ENCODE peak calls at places on chromosomes 3 and 15, in ten cellular contexts. One of them, this sample, is unnamed.

GRCh38 chr15:66882251-66883020 is 180.4 kb downstream of the SMAD6 start:
- DNase-seq in stomach: no peak
- DNase-seq in testis: peak
- DNase-seq in HepG2: no peak
- DNase-seq in PC-3: peak
- DNase-seq in spleen: no peak
- DNase-seq in A549: no peak
- DNase-seq in brain microvascular endothelial cell: peak
- DNase-seq in IMR-90: peak
- DNase-seq in cardiac muscle cell: peak
- DNase-seq in this sample: no peak

GRCh38 chr15:34610388-34610787 is 26.9 kb upstream of the GOLGA8B start:
- DNase-seq in cardiac muscle cell: no peak
- DNase-seq in brain microvascular endothelial cell: peak
- DNase-seq in testis: no peak
- DNase-seq in A549: peak
- DNase-seq in IMR-90: peak
- DNase-seq in spleen: no peak
- DNase-seq in HepG2: no peak
- DNase-seq in PC-3: peak
- DNase-seq in stomach: no peak
- DNase-seq in this sample: no peak

GRCh38 chr3:72299823-72300222 is 514.9 kb upstream of the PROK2 start:
- DNase-seq in HepG2: no peak
- DNase-seq in PC-3: peak
- DNase-seq in stomach: no peak
- DNase-seq in IMR-90: no peak
- DNase-seq in spleen: no peak
- DNase-seq in A549: no peak
- DNase-seq in brain microvascular endothelial cell: no peak
- DNase-seq in cardiac muscle cell: no peak
- DNase-seq in testis: no peak
- DNase-seq in this sample: no peak

GRCh38 chr3:33134026-33134625 is 20.3 kb downstream of the CRTAP start:
- DNase-seq in PC-3: no peak
- DNase-seq in spleen: no peak
- DNase-seq in cardiac muscle cell: no peak
- DNase-seq in brain microvascular endothelial cell: peak
- DNase-seq in A549: no peak
- DNase-seq in stomach: no peak
- DNase-seq in HepG2: no peak
- DNase-seq in testis: no peak
- DNase-seq in IMR-90: peak
- DNase-seq in this sample: no peak

GRCh38 chr3:194279106-194279505 is 72.0 kb downstream of the CPN2 start:
- DNase-seq in stomach: no peak
- DNase-seq in brain microvascular endothelial cell: no peak
- DNase-seq in cardiac muscle cell: no peak
- DNase-seq in testis: no peak
- DNase-seq in A549: no peak
- DNase-seq in IMR-90: no peak
- DNase-seq in spleen: no peak
- DNase-seq in HepG2: no peak
- DNase-seq in PC-3: no peak
- DNase-seq in this sample: no peak

GRCh38 chr3:17810759-17811158 is 68.3 kb upstream of the TBC1D5 start:
- DNase-seq in IMR-90: peak
- DNase-seq in HepG2: peak
- DNase-seq in PC-3: peak
- DNase-seq in stomach: no peak
- DNase-seq in testis: no peak
- DNase-seq in cardiac muscle cell: peak
- DNase-seq in spleen: no peak
- DNase-seq in A549: peak
- DNase-seq in brain microvascular endothelial cell: no peak
- DNase-seq in this sample: no peak

GRCh38 chr3:119681279-119681678 is 4.1 kb upstream of the COX17 start:
- DNase-seq in IMR-90: peak
- DNase-seq in A549: peak
- DNase-seq in brain microvascular endothelial cell: no peak
- DNase-seq in cardiac muscle cell: peak
- DNase-seq in spleen: no peak
- DNase-seq in testis: no peak
- DNase-seq in HepG2: peak
- DNase-seq in stomach: no peak
- DNase-seq in PC-3: peak
- DNase-seq in this sample: no peak

GRCh38 chr3:88677311-88677710 is 430.1 kb upstream of the EPHA3 start:
- DNase-seq in testis: no peak
- DNase-seq in IMR-90: no peak
- DNase-seq in cardiac muscle cell: no peak
- DNase-seq in stomach: no peak
- DNase-seq in A549: no peak
- DNase-seq in HepG2: no peak
- DNase-seq in PC-3: no peak
- DNase-seq in brain microvascular endothelial cell: no peak
- DNase-seq in spleen: no peak
- DNase-seq in this sample: no peak

GRCh38 chr3:73423133-73423532 is 201.6 kb downstream of the PDZRN3 start:
- DNase-seq in stomach: no peak
- DNase-seq in brain microvascular endothelial cell: no peak
- DNase-seq in IMR-90: no peak
- DNase-seq in cardiac muscle cell: no peak
- DNase-seq in HepG2: no peak
- DNase-seq in spleen: no peak
- DNase-seq in A549: no peak
- DNase-seq in testis: no peak
- DNase-seq in PC-3: no peak
- DNase-seq in this sample: no peak

GRCh38 chr3:66593978-66594377 is 93.2 kb upstream of the LRIG1 start:
- DNase-seq in IMR-90: peak
- DNase-seq in brain microvascular endothelial cell: peak
- DNase-seq in HepG2: peak
- DNase-seq in PC-3: peak
- DNase-seq in A549: peak
- DNase-seq in cardiac muscle cell: peak
- DNase-seq in testis: no peak
- DNase-seq in spleen: no peak
- DNase-seq in stomach: no peak
- DNase-seq in this sample: no peak

GRCh38 chr15:89893027-89893426 is 767 bp downstream of the AP3S2 start:
- DNase-seq in brain microvascular endothelial cell: no peak
- DNase-seq in HepG2: no peak
- DNase-seq in cardiac muscle cell: peak
- DNase-seq in IMR-90: peak
- DNase-seq in testis: no peak
- DNase-seq in A549: no peak
- DNase-seq in PC-3: peak
- DNase-seq in spleen: no peak
- DNase-seq in stomach: no peak
- DNase-seq in this sample: no peak

GRCh38 chr3:153001428-153001827 is 160.6 kb upstream of the RAP2B start:
- DNase-seq in A549: no peak
- DNase-seq in PC-3: no peak
- DNase-seq in IMR-90: no peak
- DNase-seq in brain microvascular endothelial cell: no peak
- DNase-seq in cardiac muscle cell: no peak
- DNase-seq in stomach: no peak
- DNase-seq in testis: no peak
- DNase-seq in spleen: no peak
- DNase-seq in HepG2: no peak
- DNase-seq in this sample: no peak

GRCh38 chr3:46990573-46991374 is 11.3 kb downstream of the NBEAL2 start:
- DNase-seq in PC-3: no peak
- DNase-seq in A549: no peak
- DNase-seq in IMR-90: no peak
- DNase-seq in testis: peak
- DNase-seq in stomach: no peak
- DNase-seq in spleen: peak
- DNase-seq in brain microvascular endothelial cell: no peak
- DNase-seq in cardiac muscle cell: no peak
- DNase-seq in HepG2: no peak
- DNase-seq in this sample: peak

GRCh38 chr15:70679919-70680231 is 83.5 kb downstream of the UACA start:
- DNase-seq in IMR-90: no peak
- DNase-seq in spleen: no peak
- DNase-seq in stomach: no peak
- DNase-seq in HepG2: no peak
- DNase-seq in PC-3: no peak
- DNase-seq in A549: no peak
- DNase-seq in cardiac muscle cell: no peak
- DNase-seq in testis: no peak
- DNase-seq in brain microvascular endothelial cell: no peak
- DNase-seq in this sample: no peak
- TF ChIP-seq CTCF in IMR-90: no peak
- TF ChIP-seq CTCF in spleen: no peak
- TF ChIP-seq CTCF in stomach: no peak
- TF ChIP-seq CTCF in HepG2: no peak
- TF ChIP-seq CTCF in PC-3: no peak
- TF ChIP-seq CTCF in A549: no peak
- TF ChIP-seq CTCF in cardiac muscle cell: no peak
- TF ChIP-seq CTCF in testis: no peak
- TF ChIP-seq CTCF in brain microvascular endothelial cell: no peak
- TF ChIP-seq CTCF in this sample: no peak

DNA sequence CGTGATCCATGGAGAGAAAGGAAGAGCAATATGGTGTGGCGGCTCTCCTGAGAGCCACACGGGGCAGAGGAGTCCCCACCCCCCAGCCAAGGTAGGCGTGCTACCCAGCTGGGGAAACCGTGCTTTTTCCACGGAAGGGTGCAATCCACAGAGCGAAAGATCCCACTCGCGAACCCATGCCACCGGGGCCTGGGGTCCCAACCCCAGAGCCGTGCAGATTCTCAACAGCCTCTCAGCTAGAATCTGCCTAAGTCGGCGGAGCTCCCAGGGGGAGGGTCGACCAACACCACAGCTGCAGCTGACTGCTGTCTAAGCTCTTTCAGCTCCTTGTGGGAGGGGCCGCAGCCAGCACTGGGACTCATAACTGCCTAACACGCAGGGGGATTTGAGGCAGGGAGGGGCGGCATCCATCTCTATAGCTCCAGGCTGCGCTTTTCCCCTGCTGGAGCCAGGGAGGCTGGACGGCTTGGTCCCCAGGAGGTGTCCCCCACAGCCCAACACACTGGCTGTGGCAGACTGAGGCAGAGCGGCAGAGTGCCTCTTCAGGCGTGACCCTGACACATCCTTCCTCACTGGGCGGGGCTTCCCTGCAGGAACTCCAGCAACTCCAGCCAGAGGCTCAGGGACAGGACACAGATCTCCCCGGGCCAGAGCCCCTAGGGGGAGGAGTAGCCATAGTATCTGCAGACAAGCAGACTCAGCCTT is 107.6 kb upstream of the ZBTB20 start:
- DNase-seq in A549: no peak
- DNase-seq in stomach: no peak
- DNase-seq in cardiac muscle cell: no peak
- DNase-seq in PC-3: no peak
- DNase-seq in spleen: peak
- DNase-seq in brain microvascular endothelial cell: no peak
- DNase-seq in IMR-90: no peak
- DNase-seq in testis: peak
- DNase-seq in HepG2: no peak
- DNase-seq in this sample: no peak
- H3K4me3 ChIP-seq in A549: no peak
- H3K4me3 ChIP-seq in stomach: no peak
- H3K4me3 ChIP-seq in cardiac muscle cell: no peak
- H3K4me3 ChIP-seq in PC-3: no peak
- H3K4me3 ChIP-seq in spleen: peak
- H3K4me3 ChIP-seq in brain microvascular endothelial cell: no peak
- H3K4me3 ChIP-seq in IMR-90: no peak
- H3K4me3 ChIP-seq in testis: no peak
- H3K4me3 ChIP-seq in HepG2: no peak
- H3K4me3 ChIP-seq in this sample: no peak

GRCh38 chr3:48696156-48696555 is 10.4 kb upstream of the NCKIPSD start:
- DNase-seq in stomach: no peak
- DNase-seq in HepG2: no peak
- DNase-seq in PC-3: no peak
- DNase-seq in A549: no peak
- DNase-seq in IMR-90: no peak
- DNase-seq in cardiac muscle cell: no peak
- DNase-seq in brain microvascular endothelial cell: no peak
- DNase-seq in spleen: no peak
- DNase-seq in testis: no peak
- DNase-seq in this sample: no peak
- H3K27ac ChIP-seq in stomach: peak
- H3K27ac ChIP-seq in HepG2: no peak
- H3K27ac ChIP-seq in PC-3: no peak
- H3K27ac ChIP-seq in A549: no peak
- H3K27ac ChIP-seq in IMR-90: no peak
- H3K27ac ChIP-seq in cardiac muscle cell: no peak
- H3K27ac ChIP-seq in brain microvascular endothelial cell: no peak
- H3K27ac ChIP-seq in spleen: peak
- H3K27ac ChIP-seq in testis: peak
- H3K27ac ChIP-seq in this sample: no peak

GRCh38 chr3:38964646-38965045 is 87.1 kb downstream of the SCN11A start:
- DNase-seq in brain microvascular endothelial cell: no peak
- DNase-seq in spleen: no peak
- DNase-seq in cardiac muscle cell: no peak
- DNase-seq in A549: no peak
- DNase-seq in testis: no peak
- DNase-seq in HepG2: no peak
- DNase-seq in IMR-90: no peak
- DNase-seq in stomach: no peak
- DNase-seq in PC-3: no peak
- DNase-seq in this sample: no peak

GRCh38 chr3:38960042-38960622 is 91.6 kb downstream of the SCN11A start:
- DNase-seq in testis: no peak
- DNase-seq in A549: no peak
- DNase-seq in PC-3: no peak
- DNase-seq in spleen: no peak
- DNase-seq in IMR-90: peak
- DNase-seq in HepG2: no peak
- DNase-seq in stomach: no peak
- DNase-seq in cardiac muscle cell: no peak
- DNase-seq in brain microvascular endothelial cell: no peak
- DNase-seq in this sample: peak

GRCh38 chr3:38957296-38957695 is 94.4 kb downstream of the SCN11A start:
- DNase-seq in PC-3: no peak
- DNase-seq in IMR-90: no peak
- DNase-seq in A549: no peak
- DNase-seq in brain microvascular endothelial cell: no peak
- DNase-seq in HepG2: no peak
- DNase-seq in cardiac muscle cell: no peak
- DNase-seq in testis: no peak
- DNase-seq in stomach: no peak
- DNase-seq in spleen: no peak
- DNase-seq in this sample: no peak

DNA sequence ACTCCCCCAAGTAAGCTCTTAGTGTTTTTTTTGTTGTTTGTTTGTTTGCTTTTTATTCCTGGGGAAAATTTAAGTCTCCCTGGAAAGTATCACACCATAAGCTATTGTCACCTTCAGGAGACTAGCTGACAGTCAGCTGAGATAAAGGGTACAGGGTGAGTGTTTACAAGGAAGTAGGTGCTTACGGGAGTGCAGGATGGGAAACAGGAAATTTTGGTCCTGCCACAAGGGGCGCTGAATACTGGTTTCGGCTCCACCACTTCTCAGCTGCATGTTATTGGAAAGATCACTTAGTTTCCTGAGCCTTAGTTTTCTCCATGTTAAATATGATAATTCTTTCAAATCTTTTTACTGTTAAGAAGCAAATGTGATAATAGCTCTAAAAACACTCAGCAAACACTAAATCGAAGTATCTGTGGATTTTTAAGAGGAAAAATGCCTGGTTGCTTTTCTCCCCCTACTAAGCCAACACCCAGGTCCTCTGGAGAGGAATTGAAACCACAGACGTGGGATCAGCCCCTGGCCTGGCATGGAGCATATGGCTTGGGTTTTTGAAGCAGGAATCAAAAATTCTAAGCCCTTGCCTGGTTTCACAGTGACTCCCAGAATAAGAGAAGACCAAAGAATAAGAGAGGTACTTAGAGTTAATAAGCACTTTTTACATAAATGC is 90.7 kb downstream of the SCN11A start:
- DNase-seq in testis: peak
- DNase-seq in HepG2: peak
- DNase-seq in stomach: peak
- DNase-seq in cardiac muscle cell: peak
- DNase-seq in PC-3: peak
- DNase-seq in A549: peak
- DNase-seq in IMR-90: peak
- DNase-seq in spleen: no peak
- DNase-seq in brain microvascular endothelial cell: peak
- DNase-seq in this sample: peak
- TF ChIP-seq CTCF in testis: peak
- TF ChIP-seq CTCF in HepG2: peak
- TF ChIP-seq CTCF in stomach: no peak
- TF ChIP-seq CTCF in cardiac muscle cell: peak
- TF ChIP-seq CTCF in PC-3: peak
- TF ChIP-seq CTCF in A549: peak
- TF ChIP-seq CTCF in IMR-90: peak
- TF ChIP-seq CTCF in spleen: peak
- TF ChIP-seq CTCF in brain microvascular endothelial cell: peak
- TF ChIP-seq CTCF in this sample: peak